ENCODE peak calls at places on chromosomes 16 and 17, in five cellular contexts. V, N, L, B and J are unnamed samples.

GRCh38 chr17:65055280-65055707 is 1.2 kb downstream of the GNA13 start:
- DNase-seq in V (no peak), N (peak), L (no peak), B (no peak), J (no peak)

GRCh38 chr17:9225305-9226101 is 204.2 kb downstream of the NTN1 start:
- DNase-seq in V (no peak), N (no peak), L (no peak), B (no peak), J (no peak)

GRCh38 chr17:72097144-72097543 is 23.7 kb upstream of the SOX9 start:
- DNase-seq in V (no peak), N (no peak), L (no peak), B (no peak), J (no peak)

GRCh38 chr16:81610144-81610842 is 165.7 kb downstream of the CMIP start:
- DNase-seq in V (no peak), N (no peak), L (no peak), B (no peak), J (no peak)

GRCh38 chr17:81962499-81963441 is 1.8 kb upstream of the NOTUM start:
- DNase-seq in V (no peak), N (no peak), L (no peak), B (no peak), J (no peak)

GRCh38 chr16:49857423-49858181 is 1.7 kb upstream of the ZNF423 start:
- DNase-seq in V (peak), N (peak), L (no peak), B (peak), J (peak)

GRCh38 chr16:69564845-69565610 is 738 bp upstream of the NFAT5 start:
- DNase-seq in V (no peak), N (peak), L (no peak), B (no peak), J (no peak)

GRCh38 chr17:20008242-20009051 is 712 bp upstream of the SPECC1 start:
- DNase-seq in V (no peak), N (peak), L (no peak), B (no peak), J (no peak)

GRCh38 chr17:65544658-65545057 is 16.8 kb downstream of the AXIN2 start:
- DNase-seq in V (no peak), N (no peak), L (no peak), B (no peak), J (no peak)

GRCh38 chr17:13365331-13365730 is 236.4 kb downstream of the HS3ST3A1 start:
- DNase-seq in V (no peak), N (no peak), L (peak), B (no peak), J (no peak)

GRCh38 chr16:35564148-35564547 is 2104.7 kb downstream of the TP53TG3F start:
- DNase-seq in V (no peak), N (no peak), L (no peak), B (no peak), J (no peak)

GRCh38 chr17:77786740-77787505 is 171.6 kb upstream of the TNRC6C start:
- DNase-seq in V (no peak), N (no peak), L (no peak), B (no peak), J (no peak)

GRCh38 chr17:8005951-8006730 is 3.7 kb downstream of the GUCY2D start:
- DNase-seq in V (no peak), N (no peak), L (no peak), B (no peak), J (no peak)

GRCh38 chr16:78844682-78845081 is 745.2 kb downstream of the WWOX start:
- DNase-seq in V (no peak), N (no peak), L (no peak), B (no peak), J (no peak)

GRCh38 chr17:34859652-34860051 is 101.6 kb downstream of the CCT6B start:
- DNase-seq in V (no peak), N (no peak), L (no peak), B (no peak), J (no peak)

GRCh38 chr17:16995930-16996329 is 24.0 kb upstream of the TNFRSF13B start:
- DNase-seq in V (no peak), N (no peak), L (no peak), B (no peak), J (no peak)

GRCh38 chr17:5500247-5500803 is 14.0 kb downstream of the MIS12 start:
- DNase-seq in V (no peak), N (peak), L (no peak), B (no peak), J (peak)

GRCh38 chr17:80644588-80644987 is 100.0 kb downstream of the RPTOR start:
- DNase-seq in V (no peak), N (no peak), L (no peak), B (no peak), J (no peak)

GRCh38 chr17:71496552-71496951 is 624.3 kb upstream of the SOX9 start:
- DNase-seq in V (no peak), N (no peak), L (peak), B (no peak), J (no peak)

GRCh38 chr17:41540921-41541625 is 13.0 kb upstream of the KRT19 start:
- DNase-seq in V (no peak), N (no peak), L (no peak), B (no peak), J (no peak)

GRCh38 chr16:52578007-52578828 is 31.3 kb upstream of the TOX3 start:
- DNase-seq in V (no peak), N (no peak), L (no peak), B (no peak), J (no peak)

GRCh38 chr16:55622930-55623561 is 32.7 kb upstream of the SLC6A2 start:
- DNase-seq in V (no peak), N (no peak), L (no peak), B (no peak), J (no peak)

GRCh38 chr17:66451188-66452149 is 149.1 kb downstream of the PRKCA start:
- DNase-seq in V (no peak), N (no peak), L (no peak), B (no peak), J (no peak)

GRCh38 chr16:76277099-76278030 is at the start of gene CNTNAP4:
- DNase-seq in V (no peak), N (no peak), L (no peak), B (no peak), J (no peak)

GRCh38 chr17:78723001-78723796 is 58.9 kb downstream of the CYTH1 start:
- DNase-seq in V (no peak), N (no peak), L (no peak), B (no peak), J (no peak)

GRCh38 chr17:76946111-76946771 is 78.0 kb downstream of the MGAT5B start:
- DNase-seq in V (no peak), N (no peak), L (no peak), B (no peak), J (no peak)

GRCh38 chr17:50103941-50104340 is 8.8 kb downstream of the PDK2 start:
- DNase-seq in V (no peak), N (no peak), L (no peak), B (no peak), J (no peak)

GRCh38 chr16:83935005-83935857 is 17.8 kb upstream of the OSGIN1 start:
- DNase-seq in V (no peak), N (no peak), L (no peak), B (no peak), J (no peak)

GRCh38 chr17:75077490-75078096 is 10.2 kb upstream of the SLC16A5 start:
- DNase-seq in V (peak), N (peak), L (no peak), B (peak), J (peak)